ENCODE peak calls at places on chromosomes 16 and 17, in nine cellular contexts. S, W, J, C, V, F, E, G and K are unnamed samples.

GRCh38 chr17:47952181-47953021 is 5.3 kb downstream of the PRR15L start:
- DNase-seq in S (no peak), W (peak; percentile 86), J (no peak), C (no peak), V (no peak), F (no peak), E (no peak), G (no peak), K (no peak)

GRCh38 chr17:75704963-75705875 is 16.0 kb upstream of the ITGB4 start:
- DNase-seq in S (no peak), W (no peak), J (no peak), C (peak; percentile 58), V (no peak), F (no peak), E (no peak), G (no peak), K (no peak)

GRCh38 chr17:63568563-63568962 is 18.3 kb downstream of the DCAF7 start:
- DNase-seq in S (no peak), W (no peak), J (no peak), C (no peak), V (no peak), F (no peak), E (no peak), G (no peak), K (no peak)

GRCh38 chr17:44905006-44906000 is 6.1 kb upstream of the EFTUD2 start:
- DNase-seq in S (no peak), W (peak; percentile 71), J (no peak), C (no peak), V (no peak), F (no peak), E (no peak), G (no peak), K (no peak)

GRCh38 chr17:79116575-79117368 is 42.1 kb downstream of the ENGASE start:
- DNase-seq in S (no peak), W (no peak), J (no peak), C (no peak), V (no peak), F (no peak), E (no peak), G (no peak), K (no peak)

GRCh38 chr16:71630808-71631207 is 4.8 kb downstream of the MARVELD3 start:
- DNase-seq in S (no peak), W (no peak), J (no peak), C (no peak), V (no peak), F (no peak), E (no peak), G (no peak), K (no peak)

GRCh38 chr16:14286381-14287230 is 215.5 kb downstream of the MRTFB start:
- DNase-seq in S (peak; percentile 42), W (peak; percentile 22), J (no peak), C (peak; percentile 48), V (no peak), F (no peak), E (peak; percentile 59), G (no peak), K (no peak)

GRCh38 chr17:32551186-32551955 is 64.6 kb downstream of the CDK5R1 start:
- DNase-seq in S (no peak), W (no peak), J (no peak), C (no peak), V (no peak), F (no peak), E (no peak), G (no peak), K (no peak)

DNA sequence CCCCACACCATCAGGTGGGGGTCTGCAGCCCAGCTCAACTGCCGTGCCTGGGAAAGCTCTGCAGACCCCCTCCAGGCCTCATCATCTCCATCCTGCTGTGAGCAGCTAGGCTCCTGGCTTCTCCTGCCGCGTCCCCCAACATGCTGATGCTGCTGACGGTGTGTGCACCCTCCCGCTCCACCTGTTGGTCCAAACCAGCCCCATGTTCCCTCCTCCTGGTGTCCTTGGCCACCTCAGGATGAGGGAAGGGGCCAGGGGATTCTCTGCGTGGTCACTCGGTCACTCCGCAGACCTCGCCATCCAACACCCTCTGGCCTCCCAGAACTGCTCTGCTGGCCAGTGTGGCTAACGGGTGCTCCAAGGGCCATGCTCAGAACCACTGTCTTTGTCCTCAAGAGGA is 368.6 kb downstream of the FOXL1 start:
- DNase-seq in S (no peak), W (no peak), J (no peak), C (no peak), V (no peak), F (no peak), E (no peak), G (no peak), K (no peak)
- TF ChIP-seq POLR2A in S (no peak), W (no peak), J (no peak), C (no peak), V (no peak), F (no peak), E (no peak), G (no peak), K (no peak)

GRCh38 chr17:49722066-49722465 is 14.3 kb upstream of the SLC35B1 start:
- DNase-seq in S (no peak), W (no peak), J (no peak), C (no peak), V (no peak), F (no peak), E (no peak), G (no peak), K (no peak)

GRCh38 chr17:49715221-49715620 is 7.5 kb upstream of the SLC35B1 start:
- DNase-seq in S (no peak), W (no peak), J (no peak), C (no peak), V (no peak), F (no peak), E (no peak), G (no peak), K (no peak)

GRCh38 chr17:49715717-49716279 is 8.0 kb upstream of the SLC35B1 start:
- DNase-seq in S (no peak), W (no peak), J (no peak), C (no peak), V (no peak), F (no peak), E (no peak), G (no peak), K (no peak)

GRCh38 chr17:49717371-49717841 is 9.6 kb upstream of the SLC35B1 start:
- DNase-seq in S (peak; percentile 39), W (no peak), J (no peak), C (peak; percentile 48), V (no peak), F (peak; percentile 62), E (no peak), G (peak; percentile 59), K (no peak)

DNA sequence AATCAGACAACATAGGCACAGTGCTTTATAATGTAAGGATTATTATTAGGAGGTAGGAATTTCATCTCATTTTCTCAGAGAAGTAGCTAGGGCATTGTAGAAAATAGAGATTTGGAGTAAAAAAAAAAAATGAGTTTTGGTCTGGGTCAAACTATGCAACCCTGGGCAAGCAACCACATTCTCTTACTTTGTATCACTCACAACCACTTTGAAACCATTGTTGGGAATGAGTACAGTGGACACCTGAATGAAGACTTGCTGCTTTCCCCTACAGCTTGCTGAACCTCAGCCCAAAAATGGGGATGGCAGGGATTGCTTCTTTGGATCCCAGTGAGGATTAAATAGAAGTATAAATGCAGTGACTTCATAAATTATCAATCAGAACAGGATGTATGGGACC is 9.2 kb upstream of the SLC35B1 start:
- DNase-seq in S (no peak), W (no peak), J (no peak), C (no peak), V (no peak), F (no peak), E (no peak), G (no peak), K (no peak)
- H3K27ac ChIP-seq in S (peak overlapping the region; percentile 9), W (no peak overlapping the region), J (no peak overlapping the region), C (no peak overlapping the region), V (no peak overlapping the region), F (no peak overlapping the region), E (no peak overlapping the region), G (no peak overlapping the region), K (no peak overlapping the region)

GRCh38 chr17:27473190-27473747 is 17.0 kb downstream of the KSR1 start:
- DNase-seq in S (no peak), W (no peak), J (no peak), C (no peak), V (no peak), F (no peak), E (no peak), G (no peak), K (no peak)

GRCh38 chr17:27473748-27474609 is 17.7 kb downstream of the KSR1 start:
- DNase-seq in S (no peak), W (no peak), J (peak; percentile 75), C (peak; percentile 79), V (no peak), F (peak; percentile 58), E (no peak), G (no peak), K (no peak)

GRCh38 chr17:27475070-27475673 is 18.9 kb downstream of the KSR1 start:
- DNase-seq in S (no peak), W (no peak), J (no peak), C (no peak), V (no peak), F (no peak), E (no peak), G (no peak), K (no peak)

GRCh38 chr17:27469256-27469655 is 13.0 kb downstream of the KSR1 start:
- DNase-seq in S (no peak), W (no peak), J (no peak), C (no peak), V (no peak), F (no peak), E (no peak), G (no peak), K (no peak)

DNA sequence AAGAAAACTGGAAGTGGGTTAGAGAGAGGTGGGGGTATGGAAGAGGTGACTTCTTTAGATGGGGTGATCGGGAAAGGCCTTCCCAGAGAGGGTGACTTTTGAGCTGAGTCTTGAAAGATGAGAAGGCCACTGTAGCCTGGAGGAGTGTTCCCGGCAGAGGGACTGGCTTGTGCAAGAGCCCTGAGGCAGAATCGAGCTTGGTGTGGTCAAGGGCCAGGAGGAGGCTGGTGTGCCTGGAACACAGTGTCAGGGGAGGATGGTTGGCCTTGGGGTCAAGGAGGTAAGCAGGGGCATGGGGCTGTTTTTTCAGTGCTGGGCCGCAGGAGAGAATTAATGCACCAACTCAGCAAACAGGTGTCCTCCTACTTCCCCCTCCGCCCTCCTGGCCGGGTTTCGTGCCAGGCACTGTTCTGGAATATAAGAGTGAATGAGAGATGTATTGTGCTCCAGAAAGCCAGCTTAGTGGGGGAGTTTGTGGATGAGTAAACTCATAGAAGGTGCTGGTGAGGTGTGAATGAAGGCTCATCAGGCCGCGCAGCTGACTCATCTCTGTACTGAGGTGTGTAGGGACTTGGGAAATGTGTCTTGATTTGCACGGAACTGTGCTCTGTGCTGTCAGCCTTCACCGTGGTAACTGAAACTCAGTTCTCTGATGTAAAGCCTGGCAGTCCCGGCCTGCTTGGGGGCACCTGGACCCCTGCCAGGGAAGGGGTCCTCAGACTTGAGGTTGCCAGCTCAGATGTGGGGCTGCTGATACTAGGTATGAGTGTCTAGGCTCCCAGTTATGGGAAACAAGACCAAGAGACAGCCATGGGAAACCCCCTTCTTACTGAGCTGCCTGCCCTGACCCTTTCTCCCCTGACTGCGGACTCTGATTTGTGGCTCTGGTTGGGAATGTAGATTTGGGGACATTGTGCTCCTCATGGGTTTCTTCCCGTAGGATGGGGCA is 15.3 kb downstream of the KSR1 start:
- DNase-seq in S (no peak), W (peak; percentile 30), J (no peak), C (no peak), V (peak; percentile 41), F (no peak), E (no peak), G (no peak), K (no peak)
- H3K27me3 ChIP-seq in S (no peaks in the 10 kb centered on the region), W (no peaks in the 10 kb centered on the region), J (no peaks in the 10 kb centered on the region), C (no peaks in the 10 kb centered on the region), V (no peaks in the 10 kb centered on the region), F (no peaks in the 10 kb centered on the region), E (no peaks in the 10 kb centered on the region), G (no peaks in the 10 kb centered on the region), K (no peaks in the 10 kb centered on the region)

GRCh38 chr16:2817496-2818277 is 650 bp downstream of the PRSS21 start:
- DNase-seq in S (no peak), W (peak; percentile 6), J (peak; percentile 52), C (no peak), V (no peak), F (no peak), E (peak; percentile 23), G (peak; percentile 48), K (no peak)

GRCh38 chr16:2814757-2815298 is 2.2 kb upstream of the PRSS21 start:
- DNase-seq in S (no peak), W (peak; percentile 4), J (peak; percentile 35), C (no peak), V (no peak), F (no peak), E (no peak), G (peak; percentile 41), K (no peak)

GRCh38 chr16:2816751-2817495 is at the start of gene PRSS21:
- DNase-seq in S (no peak), W (peak; percentile 8), J (peak; percentile 63), C (no peak), V (no peak), F (no peak), E (peak; percentile 31), G (peak; percentile 49), K (no peak)

GRCh38 chr16:2813661-2814288 is 3.3 kb upstream of the PRSS21 start:
- DNase-seq in S (no peak), W (no peak), J (peak; percentile 54), C (no peak), V (no peak), F (no peak), E (no peak), G (peak; percentile 43), K (no peak)

GRCh38 chr16:2815299-2815771 is 1.7 kb upstream of the PRSS21 start:
- DNase-seq in S (no peak), W (peak; percentile 6), J (peak; percentile 36), C (no peak), V (no peak), F (no peak), E (no peak), G (peak; percentile 43), K (no peak)
- TF ChIP-seq POLR2A in S (no peak), W (no peak), J (no peak), C (no peak), V (no peak), F (no peak), E (no peak), G (no peak), K (no peak)